ENCODE peak calls at places on chromosomes 3 and 15, in four cellular contexts. One of them, this sample, is unnamed.

GRCh38 chr3:43203022-43203421 is 83.3 kb upstream of the SNRK start:
- DNase-seq in fibroblast of lung: no peak
- DNase-seq in DND-41: no peak
- DNase-seq in HCT116: no peak
- DNase-seq in this sample: no peak

GRCh38 chr3:153289334-153289808 is 127.3 kb downstream of the RAP2B start:
- DNase-seq in fibroblast of lung: peak; percentile 21
- DNase-seq in DND-41: no peak
- DNase-seq in HCT116: no peak
- DNase-seq in this sample: no peak

GRCh38 chr3:98985406-98985805 is 83.9 kb upstream of the DCBLD2 start:
- DNase-seq in fibroblast of lung: peak; percentile 61
- DNase-seq in DND-41: no peak
- DNase-seq in HCT116: no peak
- DNase-seq in this sample: no peak

GRCh38 chr3:18657858-18658820 is 233.0 kb upstream of the SATB1 start:
- DNase-seq in fibroblast of lung: no peak
- DNase-seq in DND-41: peak; percentile 68
- DNase-seq in HCT116: no peak
- DNase-seq in this sample: no peak

GRCh38 chr15:75229191-75230015 is 27.7 kb downstream of the C15orf39 start:
- DNase-seq in fibroblast of lung: no peak
- DNase-seq in DND-41: no peak
- DNase-seq in HCT116: no peak
- DNase-seq in this sample: no peak

GRCh38 chr3:23640472-23641146 is 165.1 kb upstream of the UBE2E1 start:
- DNase-seq in fibroblast of lung: no peak
- DNase-seq in DND-41: no peak
- DNase-seq in HCT116: no peak
- DNase-seq in this sample: no peak

GRCh38 chr3:46416134-46417119 is 9.4 kb downstream of the CCRL2 start:
- DNase-seq in fibroblast of lung: peak; percentile 40
- DNase-seq in DND-41: no peak
- DNase-seq in HCT116: no peak
- DNase-seq in this sample: no peak

GRCh38 chr3:148992027-148992634 is 791 bp downstream of the GYG1 start:
- DNase-seq in fibroblast of lung: peak; percentile 34
- DNase-seq in DND-41: no peak
- DNase-seq in HCT116: no peak
- DNase-seq in this sample: peak; percentile 33

GRCh38 chr3:57959407-57960173 is 48.6 kb upstream of the FLNB start:
- DNase-seq in fibroblast of lung: peak; percentile 46
- DNase-seq in DND-41: no peak
- DNase-seq in HCT116: no peak
- DNase-seq in this sample: no peak

GRCh38 chr3:130960139-130960779 is 66.4 kb downstream of the ASTE1 start:
- DNase-seq in fibroblast of lung: no peak
- DNase-seq in DND-41: no peak
- DNase-seq in HCT116: no peak
- DNase-seq in this sample: no peak

GRCh38 chr3:141051641-141052569 is 758 bp downstream of the SPSB4 start:
- DNase-seq in fibroblast of lung: peak; percentile 35
- DNase-seq in DND-41: peak; percentile 32
- DNase-seq in HCT116: no peak
- DNase-seq in this sample: no peak

GRCh38 chr15:42508263-42508690 is 12.8 kb downstream of the SNAP23 start:
- DNase-seq in fibroblast of lung: peak; percentile 64
- DNase-seq in DND-41: no peak
- DNase-seq in HCT116: no peak
- DNase-seq in this sample: no peak

GRCh38 chr3:23805228-23805880 is 401 bp upstream of the UBE2E1 start:
- DNase-seq in fibroblast of lung: peak; percentile 17
- DNase-seq in DND-41: no peak
- DNase-seq in HCT116: no peak
- DNase-seq in this sample: no peak

GRCh38 chr3:126423191-126424038 is 28.7 kb downstream of the CFAP100 start:
- DNase-seq in fibroblast of lung: no peak
- DNase-seq in DND-41: no peak
- DNase-seq in HCT116: no peak
- DNase-seq in this sample: no peak

GRCh38 chr3:49410844-49411549 is 779 bp downstream of the RHOA start:
- DNase-seq in fibroblast of lung: no peak
- DNase-seq in DND-41: no peak
- DNase-seq in HCT116: no peak
- DNase-seq in this sample: no peak

GRCh38 chr3:72997421-72997961 is 880 bp downstream of the PPP4R2 start:
- DNase-seq in fibroblast of lung: peak; percentile 70
- DNase-seq in DND-41: peak; percentile 53
- DNase-seq in HCT116: peak; percentile 29
- DNase-seq in this sample: peak; percentile 47

GRCh38 chr15:67144609-67145306 is 79.4 kb downstream of the SMAD3 start:
- DNase-seq in fibroblast of lung: peak; percentile 94
- DNase-seq in DND-41: no peak
- DNase-seq in HCT116: no peak
- DNase-seq in this sample: no peak

GRCh38 chr15:71109890-71110289 is 5.4 kb upstream of the THSD4 start:
- DNase-seq in fibroblast of lung: no peak
- DNase-seq in DND-41: no peak
- DNase-seq in HCT116: no peak
- DNase-seq in this sample: no peak

GRCh38 chr15:48337626-48338025 is 6.4 kb downstream of the DUT start:
- DNase-seq in fibroblast of lung: no peak
- DNase-seq in DND-41: no peak
- DNase-seq in HCT116: no peak
- DNase-seq in this sample: no peak

GRCh38 chr3:7518471-7518870 is 657.6 kb downstream of the GRM7 start:
- DNase-seq in fibroblast of lung: peak; percentile 39
- DNase-seq in DND-41: no peak
- DNase-seq in HCT116: no peak
- DNase-seq in this sample: no peak

GRCh38 chr15:79091204-79091867 is 756 bp upstream of the RASGRF1 start:
- DNase-seq in fibroblast of lung: no peak
- DNase-seq in DND-41: no peak
- DNase-seq in HCT116: no peak
- DNase-seq in this sample: peak; percentile 26

GRCh38 chr3:32148356-32148755 is 41.9 kb downstream of the GPD1L start:
- DNase-seq in fibroblast of lung: no peak
- DNase-seq in DND-41: no peak
- DNase-seq in HCT116: no peak
- DNase-seq in this sample: no peak

GRCh38 chr3:55160241-55160877 is 232.5 kb upstream of the LRTM1 start:
- DNase-seq in fibroblast of lung: peak; percentile 94
- DNase-seq in DND-41: no peak
- DNase-seq in HCT116: no peak
- DNase-seq in this sample: no peak

GRCh38 chr3:153980252-153980590 is 141.0 kb upstream of the ARHGEF26 start:
- DNase-seq in fibroblast of lung: no peak
- DNase-seq in DND-41: no peak
- DNase-seq in HCT116: no peak
- DNase-seq in this sample: no peak

GRCh38 chr3:137768361-137769320 is 4.5 kb downstream of the SOX14 start:
- DNase-seq in fibroblast of lung: no peak
- DNase-seq in DND-41: no peak
- DNase-seq in HCT116: no peak
- DNase-seq in this sample: no peak

GRCh38 chr15:77013786-77014136 is 18.8 kb downstream of the PSTPIP1 start:
- DNase-seq in fibroblast of lung: no peak
- DNase-seq in DND-41: no peak
- DNase-seq in HCT116: peak; percentile 24
- DNase-seq in this sample: peak; percentile 59

GRCh38 chr3:152508705-152509104 is 240.0 kb downstream of the MBNL1 start:
- DNase-seq in fibroblast of lung: peak; percentile 6
- DNase-seq in DND-41: no peak
- DNase-seq in HCT116: peak; percentile 33
- DNase-seq in this sample: peak; percentile 28

GRCh38 chr3:197021231-197021630 is 8.4 kb downstream of the MELTF start:
- DNase-seq in fibroblast of lung: no peak
- DNase-seq in DND-41: no peak
- DNase-seq in HCT116: no peak
- DNase-seq in this sample: no peak

GRCh38 chr15:63041982-63042878 is at the start of gene TPM1:
- DNase-seq in fibroblast of lung: peak; percentile 84
- DNase-seq in DND-41: no peak
- DNase-seq in HCT116: no peak
- DNase-seq in this sample: no peak

GRCh38 chr3:23073721-23074300 is 129.3 kb upstream of the UBE2E2 start:
- DNase-seq in fibroblast of lung: no peak
- DNase-seq in DND-41: no peak
- DNase-seq in HCT116: no peak
- DNase-seq in this sample: no peak

GRCh38 chr3:98701276-98701675 is 61.9 kb upstream of the ST3GAL6 start:
- DNase-seq in fibroblast of lung: no peak
- DNase-seq in DND-41: no peak
- DNase-seq in HCT116: no peak
- DNase-seq in this sample: no peak

GRCh38 chr15:78082743-78083110 is 5.2 kb upstream of the TBC1D2B start:
- DNase-seq in fibroblast of lung: no peak
- DNase-seq in DND-41: no peak
- DNase-seq in HCT116: no peak
- DNase-seq in this sample: no peak
- H3K4me3 ChIP-seq in fibroblast of lung: no peak overlapping the region
- H3K4me3 ChIP-seq in DND-41: no peak overlapping the region
- H3K4me3 ChIP-seq in HCT116: no peak overlapping the region
- H3K4me3 ChIP-seq in this sample: no peak overlapping the region

DNA sequence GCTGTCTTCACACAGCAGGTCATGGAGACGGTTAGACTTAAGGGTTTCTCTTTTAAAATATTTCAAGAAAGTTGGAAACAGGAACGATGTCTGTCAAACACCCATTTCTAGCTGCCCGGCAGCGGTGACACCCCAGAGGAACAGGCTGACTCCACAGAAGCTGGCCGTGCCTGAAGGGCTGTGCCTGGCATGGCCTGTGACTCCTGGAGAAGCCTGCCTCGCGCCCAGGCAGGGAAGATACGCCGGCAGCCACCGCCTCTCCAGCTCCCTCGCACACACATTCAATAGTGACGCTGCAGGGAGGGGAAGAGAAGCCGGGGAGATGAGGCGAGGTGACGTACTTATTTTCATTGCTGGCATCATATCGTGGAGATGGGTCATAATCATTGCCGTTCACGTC is 59.9 kb downstream of the PCSK6 start:
- DNase-seq in fibroblast of lung: no peak
- DNase-seq in DND-41: no peak
- DNase-seq in HCT116: no peak
- DNase-seq in this sample: no peak
- H3K27ac ChIP-seq in fibroblast of lung: no peak overlapping the region
- H3K27ac ChIP-seq in DND-41: no peak overlapping the region
- H3K27ac ChIP-seq in HCT116: no peak overlapping the region
- H3K27ac ChIP-seq in this sample: no peak overlapping the region

GRCh38 chr3:111861396-111861795 is 2.3 kb downstream of the PHLDB2 start:
- DNase-seq in fibroblast of lung: no peak
- DNase-seq in DND-41: no peak
- DNase-seq in HCT116: no peak
- DNase-seq in this sample: no peak
- H3K4me1 ChIP-seq in fibroblast of lung: peaks cover 5% of the 10 kb centered on the region
- H3K4me1 ChIP-seq in DND-41: peaks cover 24% of the 10 kb centered on the region
- H3K4me1 ChIP-seq in HCT116: peaks cover 63% of the 10 kb centered on the region
- H3K4me1 ChIP-seq in this sample: peaks cover 17% of the 10 kb centered on the region

GRCh38 chr15:85402195-85402921 is 22.0 kb downstream of the AKAP13 start:
- DNase-seq in fibroblast of lung: peak; percentile 72
- DNase-seq in DND-41: no peak
- DNase-seq in HCT116: no peak
- DNase-seq in this sample: no peak

GRCh38 chr15:85403745-85404144 is 23.3 kb downstream of the AKAP13 start:
- DNase-seq in fibroblast of lung: peak; percentile 77
- DNase-seq in DND-41: no peak
- DNase-seq in HCT116: no peak
- DNase-seq in this sample: no peak

GRCh38 chr15:85404922-85405293 is 24.5 kb downstream of the AKAP13 start:
- DNase-seq in fibroblast of lung: no peak
- DNase-seq in DND-41: no peak
- DNase-seq in HCT116: no peak
- DNase-seq in this sample: no peak

GRCh38 chr15:85405467-85405866 is 25.1 kb downstream of the AKAP13 start:
- DNase-seq in fibroblast of lung: no peak
- DNase-seq in DND-41: no peak
- DNase-seq in HCT116: no peak
- DNase-seq in this sample: no peak

DNA sequence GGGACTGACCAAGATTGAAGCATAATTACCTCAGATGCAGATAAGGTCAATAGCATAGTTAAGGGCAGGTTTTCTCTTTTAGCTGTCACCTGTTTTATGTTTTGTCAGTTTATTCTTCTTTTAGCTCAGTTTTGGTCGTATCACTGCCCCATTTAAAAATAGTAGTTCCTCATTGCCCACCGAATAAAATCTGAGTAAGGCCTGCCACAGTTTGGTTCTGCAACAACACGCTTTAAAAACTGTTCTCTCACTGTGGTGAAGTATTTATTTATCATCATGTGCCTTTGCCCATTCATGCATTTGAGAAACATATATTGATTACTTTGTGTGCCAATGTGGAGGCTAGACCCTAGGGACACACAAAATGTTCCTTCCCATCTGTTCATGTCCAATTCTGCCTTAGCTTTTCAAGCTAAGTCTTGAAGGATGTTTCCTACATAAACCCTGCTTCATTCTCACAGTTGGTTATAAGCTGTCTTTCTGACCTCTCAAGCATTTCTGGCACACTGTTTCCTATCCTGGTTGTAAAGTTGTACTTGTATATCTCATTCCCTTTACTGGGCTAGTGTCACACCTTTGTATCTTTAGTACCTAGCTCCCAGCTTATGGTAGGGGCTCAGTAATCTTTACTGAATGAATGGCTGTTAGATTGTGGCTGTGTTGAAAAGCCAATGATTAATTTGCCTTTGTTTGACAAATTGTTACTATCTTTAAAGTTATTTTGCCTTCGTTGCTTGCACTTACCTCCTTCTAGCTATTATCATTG is 23.9 kb downstream of the AKAP13 start:
- DNase-seq in fibroblast of lung: no peak
- DNase-seq in DND-41: no peak
- DNase-seq in HCT116: no peak
- DNase-seq in this sample: no peak
- H3K4me3 ChIP-seq in fibroblast of lung: no peak overlapping the region
- H3K4me3 ChIP-seq in DND-41: no peak overlapping the region
- H3K4me3 ChIP-seq in HCT116: no peak overlapping the region
- H3K4me3 ChIP-seq in this sample: no peak overlapping the region

GRCh38 chr3:69602112-69602511 is 137.2 kb upstream of the MITF start:
- DNase-seq in fibroblast of lung: no peak
- DNase-seq in DND-41: no peak
- DNase-seq in HCT116: no peak
- DNase-seq in this sample: no peak

GRCh38 chr3:69607466-69608035 is 131.7 kb upstream of the MITF start:
- DNase-seq in fibroblast of lung: no peak
- DNase-seq in DND-41: no peak
- DNase-seq in HCT116: no peak
- DNase-seq in this sample: no peak

GRCh38 chr3:69605849-69606248 is 133.4 kb upstream of the MITF start:
- DNase-seq in fibroblast of lung: no peak
- DNase-seq in DND-41: no peak
- DNase-seq in HCT116: no peak
- DNase-seq in this sample: no peak

GRCh38 chr3:69604735-69605435 is 134.4 kb upstream of the MITF start:
- DNase-seq in fibroblast of lung: no peak
- DNase-seq in DND-41: no peak
- DNase-seq in HCT116: no peak
- DNase-seq in this sample: no peak
- H3K27ac ChIP-seq in fibroblast of lung: no peak overlapping the region
- H3K27ac ChIP-seq in DND-41: no peak overlapping the region
- H3K27ac ChIP-seq in HCT116: no peak overlapping the region
- H3K27ac ChIP-seq in this sample: no peak overlapping the region

This sample was measured in CD4-positive, CD25-positive, alpha-beta regulatory T cell.